ENCODE peak calls at places on chromosome 6, in seven cellular contexts. One of them, this sample, is unnamed.

GRCh38 chr6:122647765-122648164 is 37.6 kb downstream of the PKIB start:
- DNase-seq in Peyer's patch: no peak
- DNase-seq in transverse colon: no peak
- DNase-seq in ovary: no peak
- DNase-seq in tibial nerve: no peak
- DNase-seq in HCT116: no peak
- DNase-seq in IMR-90: no peak
- DNase-seq in this sample: no peak

GRCh38 chr6:147774856-147775255 is 266.4 kb downstream of the SAMD5 start:
- DNase-seq in IMR-90: no peak
- DNase-seq in tibial nerve: no peak
- DNase-seq in Peyer's patch: no peak
- DNase-seq in transverse colon: no peak
- DNase-seq in HCT116: no peak
- DNase-seq in ovary: no peak
- DNase-seq in this sample: no peak

GRCh38 chr6:53585208-53585903 is 40.5 kb upstream of the GCLC start:
- DNase-seq in Peyer's patch: no peak
- DNase-seq in IMR-90: no peak
- DNase-seq in HCT116: no peak
- DNase-seq in tibial nerve: no peak
- DNase-seq in transverse colon: no peak
- DNase-seq in ovary: no peak
- DNase-seq in this sample: no peak

GRCh38 chr6:6781172-6781876 is 192.8 kb downstream of the LY86 start:
- DNase-seq in tibial nerve: peak; percentile 56
- DNase-seq in Peyer's patch: no peak
- DNase-seq in transverse colon: no peak
- DNase-seq in ovary: peak; percentile 68
- DNase-seq in HCT116: peak; percentile 68
- DNase-seq in IMR-90: peak; percentile 70
- DNase-seq in this sample: no peak

GRCh38 chr6:12718025-12718424 is 1.5 kb downstream of the PHACTR1 start:
- DNase-seq in transverse colon: no peak
- DNase-seq in HCT116: no peak
- DNase-seq in tibial nerve: no peak
- DNase-seq in Peyer's patch: no peak
- DNase-seq in IMR-90: peak; percentile 0
- DNase-seq in ovary: no peak
- DNase-seq in this sample: no peak

GRCh38 chr6:30312266-30312665 is 14.5 kb upstream of the TRIM39 start:
- DNase-seq in transverse colon: no peak
- DNase-seq in tibial nerve: no peak
- DNase-seq in ovary: no peak
- DNase-seq in Peyer's patch: no peak
- DNase-seq in HCT116: no peak
- DNase-seq in IMR-90: no peak
- DNase-seq in this sample: no peak

GRCh38 chr6:118786696-118787453 is 107.1 kb upstream of the ASF1A start:
- DNase-seq in ovary: no peak
- DNase-seq in IMR-90: no peak
- DNase-seq in transverse colon: no peak
- DNase-seq in HCT116: no peak
- DNase-seq in Peyer's patch: no peak
- DNase-seq in tibial nerve: no peak
- DNase-seq in this sample: no peak

GRCh38 chr6:151034825-151035781 is 169.6 kb downstream of the MTHFD1L start:
- DNase-seq in IMR-90: no peak
- DNase-seq in tibial nerve: no peak
- DNase-seq in transverse colon: no peak
- DNase-seq in Peyer's patch: no peak
- DNase-seq in ovary: no peak
- DNase-seq in HCT116: no peak
- DNase-seq in this sample: no peak

GRCh38 chr6:35688605-35689322 is at the start of gene FKBP5:
- DNase-seq in IMR-90: peak; percentile 80
- DNase-seq in ovary: peak; percentile 95
- DNase-seq in Peyer's patch: peak; percentile 97
- DNase-seq in transverse colon: peak; percentile 97
- DNase-seq in HCT116: peak; percentile 70
- DNase-seq in tibial nerve: peak; percentile 95
- DNase-seq in this sample: no peak

GRCh38 chr6:16722616-16723015 is 38.6 kb downstream of the ATXN1 start:
- DNase-seq in transverse colon: no peak
- DNase-seq in ovary: no peak
- DNase-seq in HCT116: no peak
- DNase-seq in tibial nerve: no peak
- DNase-seq in Peyer's patch: no peak
- DNase-seq in IMR-90: no peak
- DNase-seq in this sample: no peak

GRCh38 chr6:38221236-38221635 is 401.7 kb downstream of the ZFAND3 start:
- DNase-seq in transverse colon: no peak
- DNase-seq in HCT116: no peak
- DNase-seq in IMR-90: no peak
- DNase-seq in tibial nerve: no peak
- DNase-seq in ovary: no peak
- DNase-seq in Peyer's patch: no peak
- DNase-seq in this sample: no peak

GRCh38 chr6:140415266-140415665 is 1040.8 kb upstream of the CITED2 start:
- DNase-seq in Peyer's patch: peak; percentile 12
- DNase-seq in IMR-90: no peak
- DNase-seq in ovary: no peak
- DNase-seq in tibial nerve: no peak
- DNase-seq in transverse colon: no peak
- DNase-seq in HCT116: no peak
- DNase-seq in this sample: no peak

GRCh38 chr6:52261229-52261628 is 16.9 kb upstream of the IL17F start:
- DNase-seq in IMR-90: peak; percentile 87
- DNase-seq in HCT116: no peak
- DNase-seq in ovary: no peak
- DNase-seq in tibial nerve: no peak
- DNase-seq in Peyer's patch: no peak
- DNase-seq in transverse colon: no peak
- DNase-seq in this sample: no peak

GRCh38 chr6:120826253-120826652 is 508.0 kb downstream of the TBC1D32 start:
- DNase-seq in IMR-90: no peak
- DNase-seq in HCT116: peak; percentile 53
- DNase-seq in tibial nerve: peak; percentile 28
- DNase-seq in ovary: no peak
- DNase-seq in Peyer's patch: no peak
- DNase-seq in transverse colon: peak; percentile 17
- DNase-seq in this sample: no peak

GRCh38 chr6:36350681-36351091 is 14.0 kb upstream of the BNIP5 start:
- DNase-seq in Peyer's patch: no peak
- DNase-seq in IMR-90: peak; percentile 92
- DNase-seq in ovary: peak; percentile 71
- DNase-seq in transverse colon: no peak
- DNase-seq in HCT116: no peak
- DNase-seq in tibial nerve: no peak
- DNase-seq in this sample: no peak

GRCh38 chr6:90216081-90216977 is 80.3 kb downstream of the BACH2 start:
- DNase-seq in IMR-90: peak; percentile 35
- DNase-seq in ovary: no peak
- DNase-seq in transverse colon: peak; percentile 20
- DNase-seq in tibial nerve: peak; percentile 19
- DNase-seq in Peyer's patch: no peak
- DNase-seq in HCT116: no peak
- DNase-seq in this sample: no peak

GRCh38 chr6:20427856-20428255 is 26.2 kb downstream of the E2F3 start:
- DNase-seq in transverse colon: no peak
- DNase-seq in tibial nerve: no peak
- DNase-seq in Peyer's patch: no peak
- DNase-seq in IMR-90: no peak
- DNase-seq in ovary: no peak
- DNase-seq in HCT116: no peak
- DNase-seq in this sample: no peak

DNA sequence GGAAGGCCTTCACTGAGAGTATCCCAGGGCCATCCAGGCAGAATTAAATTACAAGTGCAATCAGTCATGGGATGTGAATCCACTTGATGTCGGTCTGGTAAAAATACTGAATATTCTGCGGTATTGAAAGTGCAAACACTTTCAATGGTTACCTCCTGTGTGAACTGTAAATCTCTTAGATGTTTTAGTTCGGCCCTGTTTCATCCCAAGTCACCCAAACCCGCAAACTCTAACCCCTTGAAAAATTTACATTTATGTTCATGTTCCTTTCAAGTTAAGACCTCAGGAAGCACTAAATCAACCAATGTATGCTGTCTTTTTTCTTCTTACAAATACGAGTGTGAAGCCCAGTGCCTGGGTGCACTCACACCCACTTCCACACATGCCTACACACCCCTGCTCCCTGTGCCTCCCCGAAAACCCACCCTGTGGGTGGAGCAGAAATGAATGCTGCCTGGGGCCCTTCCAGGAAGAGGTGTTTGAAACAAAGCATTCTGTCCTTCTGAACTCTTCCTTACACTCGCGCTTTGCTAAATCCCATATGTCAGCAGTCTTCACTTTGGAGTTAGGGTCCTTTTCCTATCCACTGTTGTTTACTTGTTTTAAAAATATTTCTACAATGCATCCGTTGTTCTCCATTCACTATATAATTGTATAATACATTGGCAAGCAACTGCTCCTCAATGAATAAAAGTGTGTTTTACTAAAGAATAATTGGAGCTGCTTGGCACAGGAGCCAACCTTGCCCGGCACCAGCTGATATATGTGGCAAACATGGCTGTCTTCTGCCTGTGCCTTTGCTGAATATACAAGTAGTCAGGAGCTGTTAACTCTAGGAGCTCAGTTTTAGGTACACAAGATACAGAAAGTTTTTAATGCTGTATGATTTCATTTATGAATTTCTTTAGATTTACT is 62.7 kb downstream of the FYN start:
- DNase-seq in tibial nerve: no peak
- DNase-seq in Peyer's patch: no peak
- DNase-seq in IMR-90: no peak
- DNase-seq in HCT116: no peak
- DNase-seq in ovary: no peak
- DNase-seq in transverse colon: no peak
- DNase-seq in this sample: no peak
- H3K4me1 ChIP-seq in tibial nerve: peaks cover 51% of the 10 kb centered on the region
- H3K4me1 ChIP-seq in Peyer's patch: peaks cover 9% of the 10 kb centered on the region
- H3K4me1 ChIP-seq in IMR-90: peaks cover 15% of the 10 kb centered on the region
- H3K4me1 ChIP-seq in HCT116: peaks cover 4% of the 10 kb centered on the region
- H3K4me1 ChIP-seq in ovary: peaks cover 3% of the 10 kb centered on the region
- H3K4me1 ChIP-seq in transverse colon: peaks cover 3% of the 10 kb centered on the region
- H3K4me1 ChIP-seq in this sample: peaks cover 34% of the 10 kb centered on the region

DNA sequence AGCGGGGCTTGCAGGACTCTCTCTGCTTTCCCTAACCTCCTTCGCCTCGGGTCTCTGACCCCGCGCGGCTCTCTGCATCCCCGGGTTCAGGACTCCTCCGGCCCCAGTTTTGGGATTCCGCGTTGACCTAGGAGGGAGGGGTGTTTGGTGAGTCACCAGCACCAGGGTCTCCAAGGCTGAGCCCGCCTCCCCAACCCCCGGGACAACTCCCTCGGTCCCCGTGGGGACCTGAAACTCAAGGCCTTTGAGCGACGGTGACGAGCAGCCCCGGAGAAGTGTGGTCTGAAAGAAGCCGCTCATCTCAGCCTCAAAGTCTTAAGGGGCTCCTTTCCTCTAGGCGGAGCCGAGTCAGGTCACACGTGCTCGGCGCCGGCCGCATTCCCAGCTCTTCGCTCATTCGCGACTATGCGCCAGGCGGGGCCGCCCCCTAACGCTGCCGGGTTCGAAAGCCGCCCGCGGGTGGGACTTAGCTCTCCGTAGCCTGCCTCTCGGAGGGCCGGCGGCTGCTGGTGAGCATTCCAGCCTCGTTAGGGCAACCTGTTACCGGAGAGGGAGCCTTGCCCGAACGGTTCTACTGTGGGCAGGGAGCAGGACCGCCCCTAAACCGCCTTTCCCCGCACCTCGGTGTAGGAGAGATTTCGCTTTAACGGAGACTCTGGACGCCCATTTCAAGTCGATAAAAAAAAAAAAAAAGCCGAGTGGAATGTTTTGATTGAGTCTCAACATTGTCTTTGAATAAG is 3.0 kb upstream of the PRDM13 start:
- DNase-seq in Peyer's patch: peak; percentile 59
- DNase-seq in IMR-90: peak; percentile 8
- DNase-seq in transverse colon: no peak
- DNase-seq in ovary: no peak
- DNase-seq in tibial nerve: no peak
- DNase-seq in HCT116: no peak
- DNase-seq in this sample: no peak
- H3K27me3 ChIP-seq in Peyer's patch: peaks cover 64% of the 10 kb centered on the region
- H3K27me3 ChIP-seq in IMR-90: peaks cover 89% of the 10 kb centered on the region
- H3K27me3 ChIP-seq in transverse colon: peaks cover 100% of the 10 kb centered on the region
- H3K27me3 ChIP-seq in ovary: peaks cover 2% of the 10 kb centered on the region
- H3K27me3 ChIP-seq in tibial nerve: peaks cover 2% of the 10 kb centered on the region
- H3K27me3 ChIP-seq in HCT116: no peaks in the 10 kb centered on the region
- H3K27me3 ChIP-seq in this sample: peaks cover 46% of the 10 kb centered on the region

DNA sequence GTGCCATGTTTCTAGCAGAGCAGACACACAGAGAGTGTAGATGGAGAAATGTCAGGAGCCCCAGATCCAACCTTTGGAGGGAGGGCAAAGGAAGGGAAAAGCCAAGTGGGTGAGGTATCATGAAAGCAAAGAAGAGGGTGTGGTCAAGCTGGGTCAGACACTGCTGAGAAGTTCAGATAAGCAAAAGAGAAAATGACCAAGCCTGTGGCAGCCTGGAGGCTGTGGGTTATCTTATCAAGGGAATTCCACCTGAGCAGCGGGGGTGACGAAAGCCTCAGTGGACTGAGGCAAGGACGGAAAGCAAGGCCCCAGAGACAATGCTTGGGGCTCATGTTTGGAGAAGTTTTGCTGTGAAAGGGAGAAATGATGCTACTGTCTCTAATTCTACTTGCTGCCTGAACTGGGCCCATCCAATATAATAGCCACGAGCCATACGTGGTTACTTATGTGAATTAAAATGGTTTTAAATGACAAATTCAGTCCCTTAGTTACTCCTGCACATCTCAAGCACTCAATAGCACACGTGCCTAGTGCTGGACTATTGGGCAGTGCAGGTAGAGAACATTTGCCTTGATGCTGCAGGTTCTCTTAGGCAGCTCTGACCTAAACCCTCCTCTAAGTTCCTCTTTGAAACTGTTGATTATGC is 63.8 kb downstream of the SLC22A23 start:
- DNase-seq in IMR-90: no peak
- DNase-seq in HCT116: no peak
- DNase-seq in ovary: no peak
- DNase-seq in tibial nerve: no peak
- DNase-seq in transverse colon: no peak
- DNase-seq in Peyer's patch: no peak
- DNase-seq in this sample: no peak
- TF ChIP-seq POLR2A in IMR-90: no peak
- TF ChIP-seq POLR2A in HCT116: no peak
- TF ChIP-seq POLR2A in ovary: no peak
- TF ChIP-seq POLR2A in tibial nerve: no peak
- TF ChIP-seq POLR2A in transverse colon: no peak
- TF ChIP-seq POLR2A in Peyer's patch: no peak
- TF ChIP-seq POLR2A in this sample: no peak

DNA sequence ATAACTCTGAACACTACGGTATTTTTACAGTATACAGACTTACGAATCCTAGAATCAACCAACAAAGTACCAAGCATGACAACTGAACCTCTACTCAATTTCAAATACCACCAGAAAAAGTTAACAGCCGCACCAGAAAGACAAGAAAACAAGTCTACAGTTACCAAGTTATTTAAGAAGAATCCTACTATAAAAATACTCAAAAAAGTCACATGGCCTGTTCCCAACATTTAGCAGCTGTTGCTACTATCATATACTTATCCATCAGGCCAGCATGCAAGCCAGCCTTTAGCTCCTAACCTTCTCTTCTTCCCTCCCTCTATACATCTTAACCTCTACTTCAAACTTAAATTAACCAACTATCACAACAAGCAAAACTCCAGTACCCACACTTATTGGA is 1.9 kb downstream of the SYNCRIP start:
- DNase-seq in HCT116: no peak
- DNase-seq in Peyer's patch: no peak
- DNase-seq in tibial nerve: no peak
- DNase-seq in transverse colon: no peak
- DNase-seq in IMR-90: peak; percentile 24
- DNase-seq in ovary: no peak
- DNase-seq in this sample: no peak
- H3K4me1 ChIP-seq in HCT116: peaks cover 9% of the 10 kb centered on the region
- H3K4me1 ChIP-seq in Peyer's patch: peaks cover 30% of the 10 kb centered on the region
- H3K4me1 ChIP-seq in tibial nerve: peaks cover 38% of the 10 kb centered on the region
- H3K4me1 ChIP-seq in transverse colon: peaks cover 9% of the 10 kb centered on the region
- H3K4me1 ChIP-seq in IMR-90: peaks cover 7% of the 10 kb centered on the region
- H3K4me1 ChIP-seq in ovary: peaks cover 7% of the 10 kb centered on the region
- H3K4me1 ChIP-seq in this sample: peaks cover 61% of the 10 kb centered on the region

This sample was measured in vagina.